ENCODE peak calls at places on chromosomes 1 and 21, in ten cellular contexts. One of them, this sample, is unnamed.

GRCh38 chr1:42777860-42778259 is 6.9 kb upstream of the TMEM269 start:
- DNase-seq in endodermal cell: peak; percentile 83
- DNase-seq in GM23248: peak; percentile 65
- DNase-seq in NT2/D1: peak; percentile 56
- DNase-seq in PC-3: peak; percentile 48
- DNase-seq in kidney: no peak
- DNase-seq in IMR-90: peak; percentile 46
- DNase-seq in HepG2: peak; percentile 40
- DNase-seq in Karpas-422: peak; percentile 80
- DNase-seq in neural progenitor cell: peak; percentile 72
- DNase-seq in this sample: no peak

GRCh38 chr21:42079939-42080787 is 9.0 kb downstream of the UMODL1 start:
- DNase-seq in IMR-90: peak; percentile 11
- DNase-seq in HepG2: no peak
- DNase-seq in kidney: peak; percentile 56
- DNase-seq in PC-3: no peak
- DNase-seq in neural progenitor cell: no peak
- DNase-seq in endodermal cell: peak; percentile 74
- DNase-seq in GM23248: peak; percentile 73
- DNase-seq in Karpas-422: no peak
- DNase-seq in NT2/D1: no peak
- DNase-seq in this sample: no peak

GRCh38 chr1:155835548-155835947 is 21.5 kb downstream of the GON4L start:
- DNase-seq in HepG2: no peak
- DNase-seq in neural progenitor cell: peak; percentile 3
- DNase-seq in IMR-90: no peak
- DNase-seq in PC-3: no peak
- DNase-seq in endodermal cell: no peak
- DNase-seq in NT2/D1: no peak
- DNase-seq in Karpas-422: peak; percentile 32
- DNase-seq in kidney: no peak
- DNase-seq in GM23248: no peak
- DNase-seq in this sample: no peak

GRCh38 chr1:87140831-87141540 is 187.7 kb upstream of the LMO4 start:
- DNase-seq in NT2/D1: no peak
- DNase-seq in endodermal cell: no peak
- DNase-seq in GM23248: peak; percentile 47
- DNase-seq in PC-3: peak; percentile 72
- DNase-seq in IMR-90: peak; percentile 27
- DNase-seq in Karpas-422: no peak
- DNase-seq in neural progenitor cell: no peak
- DNase-seq in kidney: no peak
- DNase-seq in HepG2: no peak
- DNase-seq in this sample: peak; percentile 76

GRCh38 chr1:18597159-18598042 is 33.2 kb upstream of the PAX7 start:
- DNase-seq in PC-3: peak; percentile 63
- DNase-seq in GM23248: peak; percentile 63
- DNase-seq in Karpas-422: peak; percentile 71
- DNase-seq in NT2/D1: no peak
- DNase-seq in kidney: peak; percentile 84
- DNase-seq in HepG2: peak; percentile 18
- DNase-seq in IMR-90: peak; percentile 25
- DNase-seq in neural progenitor cell: peak; percentile 82
- DNase-seq in endodermal cell: peak; percentile 93
- DNase-seq in this sample: peak; percentile 21

GRCh38 chr1:26907071-26907922 is 6.5 kb downstream of the NR0B2 start:
- DNase-seq in NT2/D1: no peak
- DNase-seq in Karpas-422: no peak
- DNase-seq in GM23248: peak; percentile 95
- DNase-seq in neural progenitor cell: no peak
- DNase-seq in HepG2: peak; percentile 77
- DNase-seq in PC-3: peak; percentile 96
- DNase-seq in endodermal cell: no peak
- DNase-seq in IMR-90: peak; percentile 92
- DNase-seq in kidney: peak; percentile 88
- DNase-seq in this sample: peak; percentile 97

GRCh38 chr1:101317590-101317989 is 80.8 kb downstream of the S1PR1 start:
- DNase-seq in Karpas-422: peak; percentile 62
- DNase-seq in neural progenitor cell: no peak
- DNase-seq in HepG2: no peak
- DNase-seq in GM23248: no peak
- DNase-seq in IMR-90: no peak
- DNase-seq in kidney: no peak
- DNase-seq in endodermal cell: peak; percentile 52
- DNase-seq in NT2/D1: peak; percentile 18
- DNase-seq in PC-3: no peak
- DNase-seq in this sample: no peak

GRCh38 chr1:182702826-182703524 is 18.6 kb upstream of the RGS8 start:
- DNase-seq in NT2/D1: no peak
- DNase-seq in kidney: no peak
- DNase-seq in HepG2: no peak
- DNase-seq in PC-3: no peak
- DNase-seq in endodermal cell: no peak
- DNase-seq in IMR-90: no peak
- DNase-seq in neural progenitor cell: no peak
- DNase-seq in Karpas-422: no peak
- DNase-seq in GM23248: no peak
- DNase-seq in this sample: no peak

GRCh38 chr1:94332952-94333351 is 85.2 kb upstream of the ABCD3 start:
- DNase-seq in IMR-90: peak; percentile 72
- DNase-seq in HepG2: peak; percentile 59
- DNase-seq in PC-3: peak; percentile 82
- DNase-seq in GM23248: peak; percentile 76
- DNase-seq in neural progenitor cell: no peak
- DNase-seq in NT2/D1: no peak
- DNase-seq in endodermal cell: no peak
- DNase-seq in kidney: no peak
- DNase-seq in Karpas-422: no peak
- DNase-seq in this sample: peak; percentile 57

GRCh38 chr1:85258536-85259117 is 835 bp downstream of the C1orf52 start:
- DNase-seq in NT2/D1: no peak
- DNase-seq in neural progenitor cell: peak; percentile 88
- DNase-seq in Karpas-422: no peak
- DNase-seq in PC-3: peak; percentile 19
- DNase-seq in kidney: no peak
- DNase-seq in IMR-90: no peak
- DNase-seq in endodermal cell: no peak
- DNase-seq in GM23248: peak; percentile 59
- DNase-seq in HepG2: no peak
- DNase-seq in this sample: no peak

GRCh38 chr1:241637604-241638003 is 2.6 kb downstream of the CHML start:
- DNase-seq in PC-3: peak; percentile 53
- DNase-seq in HepG2: no peak
- DNase-seq in NT2/D1: no peak
- DNase-seq in neural progenitor cell: peak; percentile 24
- DNase-seq in kidney: no peak
- DNase-seq in IMR-90: peak; percentile 40
- DNase-seq in GM23248: peak; percentile 21
- DNase-seq in endodermal cell: no peak
- DNase-seq in Karpas-422: no peak
- DNase-seq in this sample: peak; percentile 21

GRCh38 chr1:11434506-11434905 is 44.4 kb upstream of the DISP3 start:
- DNase-seq in GM23248: no peak
- DNase-seq in IMR-90: no peak
- DNase-seq in kidney: no peak
- DNase-seq in endodermal cell: no peak
- DNase-seq in Karpas-422: peak; percentile 47
- DNase-seq in PC-3: no peak
- DNase-seq in NT2/D1: no peak
- DNase-seq in neural progenitor cell: no peak
- DNase-seq in HepG2: no peak
- DNase-seq in this sample: no peak

GRCh38 chr21:22120616-22121266 is 1122.5 kb downstream of the NCAM2 start:
- DNase-seq in Karpas-422: peak; percentile 45
- DNase-seq in kidney: no peak
- DNase-seq in HepG2: no peak
- DNase-seq in GM23248: peak; percentile 10
- DNase-seq in neural progenitor cell: peak; percentile 54
- DNase-seq in endodermal cell: peak; percentile 66
- DNase-seq in IMR-90: no peak
- DNase-seq in NT2/D1: peak; percentile 35
- DNase-seq in PC-3: peak; percentile 48
- DNase-seq in this sample: no peak

GRCh38 chr1:80639777-80640533 is 1160.8 kb upstream of the ADGRL2 start:
- DNase-seq in HepG2: no peak
- DNase-seq in kidney: no peak
- DNase-seq in PC-3: no peak
- DNase-seq in NT2/D1: no peak
- DNase-seq in neural progenitor cell: no peak
- DNase-seq in Karpas-422: no peak
- DNase-seq in IMR-90: no peak
- DNase-seq in GM23248: no peak
- DNase-seq in endodermal cell: no peak
- DNase-seq in this sample: no peak

GRCh38 chr1:38004284-38005101 is 821 bp downstream of the FHL3 start:
- DNase-seq in endodermal cell: peak; percentile 69
- DNase-seq in Karpas-422: no peak
- DNase-seq in IMR-90: no peak
- DNase-seq in GM23248: peak; percentile 61
- DNase-seq in neural progenitor cell: peak; percentile 34
- DNase-seq in kidney: no peak
- DNase-seq in HepG2: no peak
- DNase-seq in NT2/D1: no peak
- DNase-seq in PC-3: no peak
- DNase-seq in this sample: no peak
- H3K4me1 ChIP-seq in endodermal cell: peaks cover 32% of the 10 kb centered on the region
- H3K4me1 ChIP-seq in Karpas-422: peaks cover 10% of the 10 kb centered on the region
- H3K4me1 ChIP-seq in IMR-90: peaks cover 26% of the 10 kb centered on the region
- H3K4me1 ChIP-seq in GM23248: peaks cover 50% of the 10 kb centered on the region
- H3K4me1 ChIP-seq in neural progenitor cell: peaks cover 50% of the 10 kb centered on the region
- H3K4me1 ChIP-seq in kidney: peaks cover 30% of the 10 kb centered on the region
- H3K4me1 ChIP-seq in HepG2: peaks cover 66% of the 10 kb centered on the region
- H3K4me1 ChIP-seq in NT2/D1: peaks cover 51% of the 10 kb centered on the region
- H3K4me1 ChIP-seq in PC-3: peaks cover 28% of the 10 kb centered on the region
- H3K4me1 ChIP-seq in this sample: peaks cover 42% of the 10 kb centered on the region

GRCh38 chr1:65151641-65152040 is 3.6 kb downstream of the AK4 start:
- DNase-seq in endodermal cell: no peak
- DNase-seq in IMR-90: no peak
- DNase-seq in neural progenitor cell: no peak
- DNase-seq in HepG2: no peak
- DNase-seq in PC-3: no peak
- DNase-seq in Karpas-422: no peak
- DNase-seq in NT2/D1: no peak
- DNase-seq in kidney: no peak
- DNase-seq in GM23248: no peak
- DNase-seq in this sample: no peak

GRCh38 chr1:65149391-65149729 is 1.4 kb downstream of the AK4 start:
- DNase-seq in neural progenitor cell: peak; percentile 59
- DNase-seq in kidney: no peak
- DNase-seq in PC-3: no peak
- DNase-seq in Karpas-422: no peak
- DNase-seq in endodermal cell: no peak
- DNase-seq in NT2/D1: peak; percentile 93
- DNase-seq in HepG2: no peak
- DNase-seq in IMR-90: no peak
- DNase-seq in GM23248: no peak
- DNase-seq in this sample: peak; percentile 46

GRCh38 chr1:65148548-65149390 is 766 bp downstream of the AK4 start:
- DNase-seq in GM23248: peak; percentile 76
- DNase-seq in kidney: peak; percentile 78
- DNase-seq in Karpas-422: no peak
- DNase-seq in IMR-90: peak; percentile 19
- DNase-seq in PC-3: peak; percentile 61
- DNase-seq in neural progenitor cell: peak; percentile 61
- DNase-seq in HepG2: no peak
- DNase-seq in endodermal cell: peak; percentile 88
- DNase-seq in NT2/D1: peak; percentile 43
- DNase-seq in this sample: peak; percentile 63

GRCh38 chr1:65150583-65151263 is 2.7 kb downstream of the AK4 start:
- DNase-seq in IMR-90: no peak
- DNase-seq in kidney: peak; percentile 18
- DNase-seq in NT2/D1: no peak
- DNase-seq in HepG2: no peak
- DNase-seq in Karpas-422: no peak
- DNase-seq in PC-3: no peak
- DNase-seq in GM23248: no peak
- DNase-seq in neural progenitor cell: peak; percentile 30
- DNase-seq in endodermal cell: peak; percentile 52
- DNase-seq in this sample: no peak

DNA sequence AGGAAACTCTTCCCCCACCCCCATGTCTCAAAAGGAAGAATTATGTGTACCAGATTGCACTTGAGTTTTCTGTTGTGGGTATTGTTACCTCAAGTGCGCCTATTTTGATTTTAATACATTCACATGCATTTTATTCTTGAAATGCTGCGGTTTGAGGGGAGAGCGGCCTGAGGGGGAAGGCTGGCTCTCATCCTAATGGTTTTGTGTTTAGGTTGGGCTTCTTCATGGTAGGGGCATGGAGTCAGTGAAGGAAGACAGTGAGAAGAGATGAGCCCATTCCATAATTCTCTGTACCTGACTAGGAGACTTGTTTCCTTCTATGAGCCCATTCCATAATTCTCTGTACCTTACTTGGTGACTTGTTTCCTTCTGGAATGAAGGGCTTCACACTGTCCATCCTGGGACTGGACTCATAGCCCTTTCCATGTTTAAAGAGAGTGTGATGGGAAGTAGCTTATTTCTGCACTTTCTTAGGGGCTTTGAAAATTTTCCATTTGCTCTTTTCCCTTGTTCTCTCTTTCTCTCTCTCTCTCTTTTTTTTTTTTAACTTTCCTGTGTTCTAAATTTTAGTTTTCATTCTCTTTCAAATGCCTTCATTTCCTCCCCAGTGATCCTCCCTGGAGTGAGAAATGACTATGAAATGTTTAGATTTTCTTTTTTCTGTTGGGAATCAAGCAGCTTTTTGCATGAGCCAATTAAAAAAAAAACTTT is 1.9 kb downstream of the AK4 start:
- DNase-seq in endodermal cell: peak; percentile 61
- DNase-seq in NT2/D1: no peak
- DNase-seq in GM23248: no peak
- DNase-seq in Karpas-422: no peak
- DNase-seq in neural progenitor cell: no peak
- DNase-seq in HepG2: no peak
- DNase-seq in kidney: no peak
- DNase-seq in PC-3: no peak
- DNase-seq in IMR-90: no peak
- DNase-seq in this sample: no peak
- H3K9ac ChIP-seq in endodermal cell: peak overlapping the region; percentile 58
- H3K9ac ChIP-seq in NT2/D1: no peak overlapping the region
- H3K9ac ChIP-seq in GM23248: no peak overlapping the region
- H3K9ac ChIP-seq in Karpas-422: no peak overlapping the region
- H3K9ac ChIP-seq in neural progenitor cell: no peak overlapping the region
- H3K9ac ChIP-seq in HepG2: peak overlapping the region; percentile 76
- H3K9ac ChIP-seq in kidney: peak overlapping the region; percentile 89
- H3K9ac ChIP-seq in PC-3: no peak overlapping the region
- H3K9ac ChIP-seq in IMR-90: no peak overlapping the region
- H3K9ac ChIP-seq in this sample: peak overlapping the region; percentile 75

GRCh38 chr1:43981636-43982035 is 2.6 kb downstream of the B4GALT2 start:
- DNase-seq in IMR-90: no peak
- DNase-seq in NT2/D1: no peak
- DNase-seq in PC-3: no peak
- DNase-seq in kidney: no peak
- DNase-seq in endodermal cell: no peak
- DNase-seq in Karpas-422: no peak
- DNase-seq in neural progenitor cell: no peak
- DNase-seq in GM23248: no peak
- DNase-seq in HepG2: no peak
- DNase-seq in this sample: no peak
- H3K4me1 ChIP-seq in IMR-90: peaks cover 24% of the 10 kb centered on the region
- H3K4me1 ChIP-seq in NT2/D1: peaks cover 27% of the 10 kb centered on the region
- H3K4me1 ChIP-seq in PC-3: peaks cover 37% of the 10 kb centered on the region
- H3K4me1 ChIP-seq in kidney: peaks cover 18% of the 10 kb centered on the region
- H3K4me1 ChIP-seq in endodermal cell: peaks cover 4% of the 10 kb centered on the region
- H3K4me1 ChIP-seq in Karpas-422: peaks cover 42% of the 10 kb centered on the region
- H3K4me1 ChIP-seq in neural progenitor cell: peaks cover 5% of the 10 kb centered on the region
- H3K4me1 ChIP-seq in GM23248: peaks cover 25% of the 10 kb centered on the region
- H3K4me1 ChIP-seq in HepG2: peaks cover 73% of the 10 kb centered on the region
- H3K4me1 ChIP-seq in this sample: peaks cover 49% of the 10 kb centered on the region

GRCh38 chr1:226661965-226662364 is 77.1 kb downstream of the ITPKB start:
- DNase-seq in PC-3: no peak
- DNase-seq in Karpas-422: no peak
- DNase-seq in neural progenitor cell: no peak
- DNase-seq in GM23248: peak; percentile 32
- DNase-seq in endodermal cell: no peak
- DNase-seq in IMR-90: peak; percentile 48
- DNase-seq in kidney: peak; percentile 24
- DNase-seq in HepG2: no peak
- DNase-seq in NT2/D1: no peak
- DNase-seq in this sample: no peak
- H3K9ac ChIP-seq in PC-3: no peak overlapping the region
- H3K9ac ChIP-seq in Karpas-422: no peak overlapping the region
- H3K9ac ChIP-seq in neural progenitor cell: no peak overlapping the region
- H3K9ac ChIP-seq in GM23248: peak overlapping the region; percentile 49
- H3K9ac ChIP-seq in endodermal cell: no peak overlapping the region
- H3K9ac ChIP-seq in IMR-90: peak overlapping the region; percentile 41
- H3K9ac ChIP-seq in kidney: no peak overlapping the region
- H3K9ac ChIP-seq in HepG2: no peak overlapping the region
- H3K9ac ChIP-seq in NT2/D1: no peak overlapping the region
- H3K9ac ChIP-seq in this sample: peak overlapping the region; percentile 25

This sample was measured in mammary epithelial cell.